ENCODE peak calls at places on chromosomes 11 and 22, in six cellular contexts. I is HCT116, W is HepG2, S is GM12878, M is H1, O is K562. R is an unnamed sample.
A peak's percentile ranks its signal among the peaks of the same experiment; 100 is the strongest.

GRCh38 chr11:8330416-8330815 is 66.7 kb upstream of the LMO1 start:
- DNase-seq in I (no peak), W (no peak), S (no peak), M (no peak), O (no peak), R (no peak)

GRCh38 chr11:2533642-2534115 is 88.9 kb downstream of the KCNQ1 start:
- DNase-seq in I (peak; percentile 63), W (peak; percentile 85), S (no peak), M (peak; percentile 75), O (peak; percentile 88), R (peak; percentile 96)

GRCh38 chr11:121328213-121328966 is 35.8 kb downstream of the SC5D start:
- DNase-seq in I (no peak), W (no peak), S (no peak), M (no peak), O (no peak), R (no peak)

GRCh38 chr22:39748877-39749276 is 144.7 kb downstream of the ENTHD1 start:
- DNase-seq in I (no peak), W (no peak), S (no peak), M (no peak), O (no peak), R (no peak)

GRCh38 chr22:45159652-45160462 is 3.9 kb upstream of the NUP50 start:
- DNase-seq in I (no peak), W (peak; percentile 88), S (no peak), M (no peak), O (no peak), R (no peak)

GRCh38 chr22:26590525-26590858 is 560 bp upstream of the TPST2 start:
- DNase-seq in I (no peak), W (peak; percentile 4), S (no peak), M (no peak), O (no peak), R (no peak)

GRCh38 chr11:76577921-76578654 is 92.5 kb downstream of the LRRC32 start:
- DNase-seq in I (no peak), W (no peak), S (no peak), M (no peak), O (no peak), R (no peak)

GRCh38 chr11:72069787-72070251 is 10.5 kb downstream of the NUMA1 start:
- DNase-seq in I (peak; percentile 51), W (peak; percentile 33), S (no peak), M (no peak), O (peak; percentile 27), R (no peak)

GRCh38 chr22:41931701-41932269 is 5.2 kb upstream of the TNFRSF13C start:
- DNase-seq in I (no peak), W (no peak), S (peak; percentile 87), M (no peak), O (no peak), R (no peak)

DNA sequence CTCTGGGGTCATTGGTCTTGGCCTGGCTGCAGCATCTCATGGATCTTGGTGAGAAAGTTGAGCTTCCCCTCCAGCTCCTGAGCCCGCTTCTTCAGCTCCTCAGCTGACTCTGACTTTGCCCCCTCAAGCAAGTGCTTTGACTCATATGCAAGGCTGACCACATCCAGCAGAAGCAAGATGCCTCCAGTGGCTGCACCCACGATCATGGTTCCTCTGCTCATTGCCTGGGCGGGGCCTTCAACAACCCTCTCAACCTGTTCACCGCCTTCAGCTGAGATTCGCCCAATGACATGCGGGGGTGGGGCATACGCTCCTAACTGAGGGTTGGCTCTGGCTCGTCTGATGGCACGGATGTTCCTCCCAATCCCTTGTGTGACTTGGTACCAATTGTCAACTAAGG is 11.9 kb downstream of the APOL2 start:
- DNase-seq in I (no peak), W (no peak), S (no peak), M (no peak), O (no peak), R (no peak)
- TF ChIP-seq ZNF274 in I (no peak), W (no peak), S (no peak), M (no peak), O (no peak), R (no peak)

DNA sequence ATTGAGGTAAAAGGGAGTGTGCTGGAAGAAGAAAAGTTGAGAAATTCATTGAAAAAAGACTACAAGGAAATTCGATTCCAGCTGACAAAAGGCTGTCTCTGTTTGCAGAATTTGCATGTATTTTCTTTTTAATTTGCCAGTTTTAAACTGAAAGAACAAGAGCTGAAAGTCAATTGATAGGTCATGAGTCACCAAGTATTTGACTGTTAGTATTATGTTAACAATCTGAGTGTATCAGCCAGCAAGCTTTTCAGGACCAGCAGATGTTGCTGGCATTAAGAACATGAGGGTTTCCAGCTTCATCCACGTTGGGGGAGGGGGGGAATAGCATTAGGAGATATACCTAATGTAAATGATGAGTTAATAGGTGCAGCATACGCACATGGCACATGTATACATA is 726.7 kb downstream of the METTL15 start:
- DNase-seq in I (no peak), W (no peak), S (no peak), M (no peak), O (no peak), R (no peak)
- TF ChIP-seq ZNF274 in I (no peak), W (no peak), S (no peak), M (no peak), O (no peak), R (no peak)

GRCh38 chr11:10984250-10984649 is 126.4 kb upstream of the ZBED5 start:
- DNase-seq in I (peak; percentile 12), W (no peak), S (no peak), M (no peak), O (peak; percentile 55), R (no peak)
- TF ChIP-seq ZNF274 in I (no peak), W (no peak), S (no peak), M (no peak), O (no peak), R (no peak)

DNA sequence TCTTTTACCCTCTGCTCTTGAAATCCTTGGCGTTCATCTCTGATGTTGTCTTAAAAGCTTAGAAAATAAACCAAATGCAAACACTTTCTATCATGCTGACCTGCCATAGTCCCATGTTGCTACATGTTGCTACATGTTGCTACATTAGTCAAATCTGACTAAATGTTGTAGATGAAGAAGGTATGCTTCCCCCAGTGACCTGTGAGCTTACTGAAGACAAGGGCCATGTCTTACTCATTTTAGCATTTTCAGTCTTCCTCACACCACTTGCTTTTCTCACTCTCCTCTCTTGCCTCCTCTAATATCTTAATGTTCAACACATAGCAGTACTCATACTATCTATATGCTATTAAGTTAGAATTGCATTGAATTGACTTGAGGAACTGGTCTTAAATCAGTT is 346.4 kb upstream of the MTNR1B start:
- DNase-seq in I (no peak), W (no peak), S (no peak), M (no peak), O (no peak), R (no peak)
- TF ChIP-seq ZNF274 in I (no peak), W (no peak), S (no peak), M (no peak), O (no peak), R (no peak)

GRCh38 chr11:113251281-113251680 is 63.1 kb upstream of the TTC12 start:
- DNase-seq in I (no peak), W (no peak), S (no peak), M (no peak), O (no peak), R (no peak)

GRCh38 chr11:113249491-113249763 is 65.0 kb upstream of the TTC12 start:
- DNase-seq in I (no peak), W (no peak), S (no peak), M (no peak), O (no peak), R (no peak)

GRCh38 chr11:113247231-113247630 is 67.2 kb upstream of the TTC12 start:
- DNase-seq in I (no peak), W (no peak), S (no peak), M (no peak), O (no peak), R (no peak)

GRCh38 chr11:113249786-113250185 is 64.6 kb upstream of the TTC12 start:
- DNase-seq in I (no peak), W (no peak), S (no peak), M (no peak), O (no peak), R (no peak)

GRCh38 chr11:113248702-113249490 is 65.5 kb upstream of the TTC12 start:
- DNase-seq in I (no peak), W (no peak), S (no peak), M (no peak), O (no peak), R (no peak)
- TF ChIP-seq ZNF274 in I (no peak), W (no peak), S (no peak), M (no peak), O (no peak), R (no peak)

DNA sequence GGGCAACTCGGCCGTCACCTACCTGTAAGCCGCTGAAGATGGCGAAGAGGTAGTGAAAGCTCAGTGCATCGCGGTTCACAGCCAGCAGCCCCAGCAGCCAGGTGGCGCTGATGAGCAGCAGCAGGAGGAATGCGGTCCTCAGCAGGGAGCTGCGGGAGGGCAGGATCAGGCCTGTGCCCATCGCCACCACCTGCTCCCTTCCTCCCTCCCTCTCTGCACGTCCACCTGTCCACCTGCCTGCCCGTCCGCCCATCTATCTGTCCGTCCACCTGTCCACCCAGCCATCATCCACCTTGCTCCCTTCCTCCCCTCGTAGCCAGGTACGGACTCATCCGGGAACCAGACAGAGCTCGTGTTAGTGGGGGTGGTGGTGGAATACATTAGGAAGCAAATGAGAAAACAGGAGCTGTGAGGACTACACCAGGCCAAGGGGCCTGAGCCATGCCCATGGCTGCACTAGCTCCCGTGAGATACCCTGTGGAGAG is 32.2 kb downstream of the TRMU start:
- DNase-seq in I (peak; percentile 29), W (peak; percentile 44), S (no peak), M (peak; percentile 96), O (peak; percentile 72), R (peak; percentile 40)
- TF ChIP-seq ZNF274 in I (no peak), W (no peak), S (no peak), M (no peak), O (no peak), R (no peak)